ENCODE peak calls at places on chromosomes 4 and X, in seven cellular contexts. H, C, G, S, F, T and Q are unnamed samples.
A peak's percentile ranks its signal among the peaks of the same experiment; 100 is the strongest.

GRCh38 chrX:18582910-18583493 is 88.9 kb downstream of the RS1 start:
- DNase-seq in H (no peak), C (peak; percentile 4), G (no peak), S (peak; percentile 5), F (no peak), T (no peak), Q (no peak)

GRCh38 chr4:10741221-10741620 is 56.7 kb upstream of the CLNK start:
- DNase-seq in H (no peak), C (no peak), G (no peak), S (no peak), F (no peak), T (no peak), Q (no peak)

GRCh38 chr4:137664055-137664405 is 131.7 kb upstream of the PCDH18 start:
- DNase-seq in H (no peak), C (peak; percentile 75), G (peak; percentile 78), S (peak; percentile 73), F (no peak), T (no peak), Q (no peak)

GRCh38 chr4:48005781-48006180 is 10.7 kb downstream of the CNGA1 start:
- DNase-seq in H (no peak), C (no peak), G (no peak), S (no peak), F (no peak), T (no peak), Q (no peak)

GRCh38 chrX:23435108-23435507 is 100.5 kb downstream of the PTCHD1 start:
- DNase-seq in H (no peak), C (peak; percentile 17), G (no peak), S (peak; percentile 2), F (no peak), T (no peak), Q (no peak)

GRCh38 chr4:58111818-58112217 is 1001.6 kb upstream of the IGFBP7 start:
- DNase-seq in H (no peak), C (peak; percentile 0), G (no peak), S (no peak), F (no peak), T (no peak), Q (no peak)

GRCh38 chr4:41748074-41748787 is at the start of gene PHOX2B:
- DNase-seq in H (no peak), C (no peak), G (no peak), S (no peak), F (no peak), T (no peak), Q (no peak)

GRCh38 chr4:116618638-116619037 is 466.7 kb downstream of the TRAM1L1 start:
- DNase-seq in H (no peak), C (no peak), G (no peak), S (no peak), F (no peak), T (no peak), Q (no peak)

GRCh38 chrX:113726009-113726408 is 857.9 kb upstream of the HTR2C start:
- DNase-seq in H (no peak), C (no peak), G (no peak), S (no peak), F (no peak), T (no peak), Q (no peak)

GRCh38 chr4:159105063-159105414 is 2.2 kb downstream of the RAPGEF2 start:
- DNase-seq in H (no peak), C (peak; percentile 77), G (no peak), S (no peak), F (no peak), T (no peak), Q (no peak)

GRCh38 chr4:87853108-87853507 is 20.3 kb downstream of the MEPE start:
- DNase-seq in H (no peak), C (peak; percentile 64), G (no peak), S (peak; percentile 70), F (no peak), T (no peak), Q (no peak)

GRCh38 chrX:116667346-116667745 is 204.6 kb upstream of the CT83 start:
- DNase-seq in H (no peak), C (no peak), G (no peak), S (no peak), F (no peak), T (no peak), Q (no peak)

GRCh38 chr4:13977755-13978154 is 350.2 kb upstream of the BOD1L1 start:
- DNase-seq in H (no peak), C (no peak), G (no peak), S (no peak), F (no peak), T (no peak), Q (no peak)

GRCh38 chr4:145230726-145231125 is 50.3 kb upstream of the OTUD4 start:
- DNase-seq in H (no peak), C (peak; percentile 63), G (no peak), S (peak; percentile 83), F (no peak), T (no peak), Q (no peak)

GRCh38 chrX:134622813-134623185 is 35.5 kb downstream of the PLAC1 start:
- DNase-seq in H (no peak), C (peak; percentile 15), G (no peak), S (peak; percentile 58), F (no peak), T (no peak), Q (no peak)

GRCh38 chr4:304987-305680 is at the start of gene ZNF732:
- DNase-seq in H (no peak), C (peak; percentile 84), G (peak; percentile 16), S (peak; percentile 87), F (peak; percentile 14), T (peak; percentile 81), Q (no peak)

GRCh38 chr4:139453041-139453370 is 915 bp upstream of the RAB33B start:
- DNase-seq in H (peak; percentile 77), C (peak; percentile 89), G (no peak), S (no peak), F (no peak), T (no peak), Q (no peak)

DNA sequence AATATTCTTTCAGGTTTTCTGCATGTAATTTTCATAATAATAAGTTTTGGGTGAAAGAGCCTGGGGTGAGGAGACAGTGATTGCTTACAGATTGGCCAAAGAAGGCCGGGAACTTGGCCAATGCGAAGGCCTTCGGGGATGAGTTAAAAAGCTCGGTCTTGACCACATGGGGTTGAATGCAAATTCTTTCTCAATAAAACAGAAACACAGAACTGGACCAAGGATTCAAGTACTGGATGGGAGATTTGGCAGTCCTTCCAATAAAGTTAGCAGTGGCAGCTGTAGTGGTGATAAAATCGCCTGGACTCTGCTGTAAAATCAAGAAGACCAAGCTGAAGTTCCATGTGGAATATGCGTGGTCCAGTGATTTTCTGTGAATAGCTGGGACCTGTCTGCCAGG is 282.2 kb upstream of the KLF3 start:
- DNase-seq in H (no peak), C (no peak), G (no peak), S (peak; percentile 74), F (peak; percentile 28), T (no peak), Q (no peak)
- H3K27ac ChIP-seq in H (no peak overlapping the region), C (no peak overlapping the region), G (no peak overlapping the region), S (no peak overlapping the region), F (no peak overlapping the region), T (no peak overlapping the region), Q (no peak overlapping the region)

GRCh38 chr4:167688660-167689142 is 403.6 kb upstream of the ANXA10 start:
- DNase-seq in H (no peak), C (no peak), G (no peak), S (no peak), F (no peak), T (no peak), Q (no peak)
- H3K27ac ChIP-seq in H (no peak overlapping the region), C (no peak overlapping the region), G (no peak overlapping the region), S (no peak overlapping the region), F (no peak overlapping the region), T (no peak overlapping the region), Q (no peak overlapping the region)

GRCh38 chrX:47836164-47837072 is at the start of gene ZNF81:
- DNase-seq in H (peak; percentile 83), C (peak; percentile 93), G (peak; percentile 88), S (peak; percentile 98), F (peak; percentile 97), T (peak; percentile 96), Q (peak; percentile 96)
- H3K27ac ChIP-seq in H (peak within 1 kb of the TSS; percentile 79), C (peak within 1 kb of the TSS; percentile 76), G (peak within 1 kb of the TSS; percentile 39), S (peak within 1 kb of the TSS; percentile 1), F (peak within 1 kb of the TSS; percentile 66), T (peak within 1 kb of the TSS; percentile 73), Q (peak within 1 kb of the TSS; percentile 27)

GRCh38 chrX:71950066-71950465 is 39.4 kb downstream of the NHSL2 start:
- DNase-seq in H (no peak), C (no peak), G (no peak), S (no peak), F (no peak), T (no peak), Q (no peak)
- H3K27ac ChIP-seq in H (no peak overlapping the region), C (no peak overlapping the region), G (no peak overlapping the region), S (no peak overlapping the region), F (no peak overlapping the region), T (no peak overlapping the region), Q (no peak overlapping the region)